ENCODE peak calls at places on chromosomes 11 and 22, in nine cellular contexts. L is H7; G is choroid plexus epithelial cell; J is upper lobe of right lung; O is ovary; R is mucosa of descending colon; T is SK-N-SH; E is cardiac fibroblast; A is naive thymus-derived CD4-positive, alpha-beta T cell. W is an unnamed sample.

GRCh38 chr11:73950869-73951710 is at the start of gene DNAJB13:
- DNase-seq in L (peak), G (peak), J (no peak), O (no peak), R (no peak), T (peak), E (peak), A (no peak), W (peak)

GRCh38 chr11:130516868-130517505 is 68.5 kb downstream of the ADAMTS15 start:
- DNase-seq in L (no peak), G (no peak), J (no peak), O (no peak), R (no peak), T (no peak), E (no peak), A (no peak), W (no peak)

GRCh38 chr11:44860346-44860745 is 90.3 kb downstream of the TP53I11 start:
- DNase-seq in L (no peak), G (no peak), J (no peak), O (no peak), R (no peak), T (no peak), E (no peak), A (no peak), W (no peak)

GRCh38 chr11:58880625-58881024 is 36.1 kb upstream of the GLYATL2 start:
- DNase-seq in L (no peak), G (no peak), J (no peak), O (no peak), R (no peak), T (no peak), E (no peak), A (no peak), W (no peak)

GRCh38 chr11:38323961-38324761 is 1726.1 kb upstream of the RAG2 start:
- DNase-seq in L (no peak), G (peak), J (no peak), O (no peak), R (no peak), T (no peak), E (peak), A (no peak), W (peak)

GRCh38 chr11:85029964-85030363 is 597.2 kb downstream of the DLG2 start:
- DNase-seq in L (no peak), G (peak), J (no peak), O (no peak), R (no peak), T (no peak), E (peak), A (no peak), W (peak)

GRCh38 chr22:38243007-38243775 is 29.6 kb downstream of the TMEM184B start:
- DNase-seq in L (peak), G (peak), J (no peak), O (peak), R (peak), T (no peak), E (peak), A (no peak), W (peak)

GRCh38 chr11:61917357-61918109 is at the start of gene RAB3IL1:
- DNase-seq in L (peak), G (no peak), J (peak), O (peak), R (peak), T (peak), E (peak), A (no peak), W (no peak)

GRCh38 chr11:74282421-74282820 is 29.0 kb downstream of the P4HA3 start:
- DNase-seq in L (no peak), G (no peak), J (peak), O (no peak), R (no peak), T (no peak), E (no peak), A (no peak), W (no peak)

GRCh38 chr11:67287355-67288197 is 1.5 kb upstream of the ANKRD13D start:
- DNase-seq in L (no peak), G (no peak), J (no peak), O (no peak), R (peak), T (no peak), E (no peak), A (peak), W (no peak)

GRCh38 chr22:19122752-19123492 is 710 bp upstream of the DGCR2 start:
- DNase-seq in L (no peak), G (peak), J (no peak), O (no peak), R (no peak), T (peak), E (no peak), A (no peak), W (no peak)

GRCh38 chr22:30627480-30627879 is 8.1 kb upstream of the SLC35E4 start:
- DNase-seq in L (peak), G (no peak), J (no peak), O (no peak), R (no peak), T (no peak), E (no peak), A (no peak), W (no peak)

GRCh38 chr11:63508009-63508408 is 2.1 kb downstream of the LGALS12 start:
- DNase-seq in L (peak), G (no peak), J (peak), O (no peak), R (no peak), T (peak), E (peak), A (no peak), W (no peak)

GRCh38 chr22:49930596-49931412 is 12.4 kb downstream of the CRELD2 start:
- DNase-seq in L (peak), G (peak), J (peak), O (no peak), R (peak), T (peak), E (peak), A (peak), W (peak)

GRCh38 chr11:73152861-73153483 is 10.9 kb upstream of the FCHSD2 start:
- DNase-seq in L (peak), G (no peak), J (no peak), O (no peak), R (peak), T (no peak), E (no peak), A (peak), W (no peak)

GRCh38 chr11:19281041-19281440 is 40.3 kb upstream of the E2F8 start:
- DNase-seq in L (no peak), G (no peak), J (no peak), O (no peak), R (no peak), T (peak), E (peak), A (no peak), W (no peak)

GRCh38 chr11:122202951-122203456 is 87.0 kb upstream of the BLID start:
- DNase-seq in L (peak), G (peak), J (peak), O (peak), R (peak), T (peak), E (peak), A (no peak), W (peak)

GRCh38 chr11:91625495-91625894 is 599.1 kb upstream of the FAT3 start:
- DNase-seq in L (no peak), G (no peak), J (no peak), O (no peak), R (no peak), T (no peak), E (no peak), A (no peak), W (no peak)

GRCh38 chr11:80538040-80538439 is 1097.2 kb upstream of the TENM4 start:
- DNase-seq in L (no peak), G (no peak), J (no peak), O (no peak), R (no peak), T (no peak), E (no peak), A (no peak), W (no peak)

GRCh38 chr22:36395922-36396321 is 8.2 kb upstream of the MYH9 start:
- DNase-seq in L (no peak), G (peak), J (no peak), O (no peak), R (no peak), T (peak), E (peak), A (no peak), W (peak)

GRCh38 chr22:49934891-49935557 is 16.6 kb downstream of the CRELD2 start:
- DNase-seq in L (peak), G (peak), J (peak), O (peak), R (peak), T (peak), E (peak), A (peak), W (peak)

GRCh38 chr11:47854667-47855066 is 6.5 kb upstream of the NUP160 start:
- DNase-seq in L (no peak), G (no peak), J (no peak), O (no peak), R (no peak), T (no peak), E (no peak), A (no peak), W (no peak)

GRCh38 chr11:17765381-17766359 is 31.1 kb downstream of the KCNC1 start:
- DNase-seq in L (peak), G (peak), J (peak), O (no peak), R (peak), T (peak), E (no peak), A (no peak), W (no peak)

GRCh38 chr11:76030286-76030685 is 176.0 kb downstream of the WNT11 start:
- DNase-seq in L (no peak), G (peak), J (no peak), O (no peak), R (no peak), T (no peak), E (peak), A (no peak), W (peak)

GRCh38 chr11:94134651-94135512 is 6.2 kb downstream of the PANX1 start:
- DNase-seq in L (no peak), G (peak), J (no peak), O (peak), R (peak), T (no peak), E (peak), A (no peak), W (peak)

GRCh38 chr11:122197055-122197987 is 81.3 kb upstream of the BLID start:
- DNase-seq in L (no peak), G (peak), J (no peak), O (peak), R (no peak), T (no peak), E (peak), A (no peak), W (peak)

GRCh38 chr22:19385221-19385906 is 46.2 kb downstream of the HIRA start:
- DNase-seq in L (no peak), G (no peak), J (no peak), O (no peak), R (no peak), T (peak), E (no peak), A (no peak), W (no peak)

GRCh38 chr22:24379536-24379935 is 47.9 kb upstream of the ADORA2A start:
- DNase-seq in L (no peak), G (peak), J (no peak), O (no peak), R (no peak), T (no peak), E (peak), A (peak), W (peak)

GRCh38 chr11:8699903-8700302 is 17.3 kb downstream of the RPL27A start:
- DNase-seq in L (no peak), G (peak), J (no peak), O (no peak), R (no peak), T (no peak), E (peak), A (no peak), W (peak)

GRCh38 chr11:80297808-80298460 is 857.1 kb upstream of the TENM4 start:
- DNase-seq in L (no peak), G (peak), J (no peak), O (no peak), R (no peak), T (no peak), E (peak), A (no peak), W (peak)

GRCh38 chr22:44181912-44182590 is 1.3 kb downstream of the PARVG start:
- DNase-seq in L (peak), G (no peak), J (peak), O (no peak), R (no peak), T (no peak), E (no peak), A (no peak), W (no peak)

GRCh38 chr22:44180706-44181032 is at the start of gene PARVG:
- DNase-seq in L (peak), G (peak), J (no peak), O (no peak), R (no peak), T (no peak), E (no peak), A (peak), W (peak)

GRCh38 chr22:44184006-44184405 is 3.3 kb downstream of the PARVG start:
- DNase-seq in L (no peak), G (peak), J (no peak), O (no peak), R (no peak), T (no peak), E (no peak), A (no peak), W (no peak)

GRCh38 chr22:44181033-44181911 is 547 bp downstream of the PARVG start:
- DNase-seq in L (peak), G (no peak), J (peak), O (no peak), R (peak), T (no peak), E (no peak), A (peak), W (no peak)

DNA sequence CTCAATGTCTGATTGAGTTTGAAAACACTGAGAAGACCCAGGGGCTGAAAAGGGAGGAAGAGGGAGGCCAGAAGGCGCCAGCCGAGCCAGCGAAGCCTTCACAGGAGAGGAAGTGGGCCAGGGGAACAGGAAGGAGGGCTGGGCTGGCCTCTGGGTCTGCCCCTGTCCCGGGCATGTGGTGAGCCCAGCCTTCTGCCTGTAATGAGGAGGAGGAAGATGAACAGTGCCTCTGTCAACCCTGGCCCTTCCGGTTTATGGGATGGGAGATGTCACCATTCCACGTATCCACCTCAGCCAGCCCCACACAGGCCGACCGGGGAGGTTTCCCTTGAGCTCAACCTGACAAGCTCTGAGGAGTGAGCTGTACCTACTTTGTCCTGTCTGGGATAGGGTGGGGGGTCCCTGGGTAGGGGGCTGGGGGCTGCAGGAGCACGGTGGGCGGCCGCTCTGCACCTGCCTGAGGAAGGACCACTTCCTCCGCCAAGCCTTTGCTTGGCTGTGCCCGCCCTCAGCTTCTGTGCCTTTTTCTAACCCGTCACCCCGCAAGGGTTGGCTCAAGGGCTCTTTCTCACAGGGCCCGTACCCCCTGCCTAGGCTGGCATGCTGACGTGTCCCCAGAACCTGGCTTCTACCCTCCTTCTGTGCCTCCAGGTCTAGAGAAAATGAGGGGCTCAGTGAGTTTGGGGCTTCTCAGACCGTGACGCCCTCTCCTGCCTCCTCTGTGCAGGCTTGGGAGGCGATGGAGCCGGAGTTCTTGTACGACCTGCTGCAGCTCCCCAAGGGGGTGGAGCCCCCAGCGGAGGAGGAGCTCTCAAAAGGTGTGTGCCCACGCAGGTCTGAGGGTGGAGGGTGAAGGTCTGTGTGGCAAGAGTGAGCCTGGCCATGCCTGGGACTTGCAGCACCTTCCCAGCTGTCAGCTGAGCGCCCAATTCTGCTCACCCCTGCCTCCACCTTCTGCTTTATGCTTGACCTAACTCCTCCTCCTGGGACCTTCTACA is 2.2 kb downstream of the PARVG start:
- DNase-seq in L (no peak), G (no peak), J (peak), O (no peak), R (peak), T (no peak), E (no peak), A (peak), W (no peak)
- H3K4me3 ChIP-seq in L (no peak), G (no peak), J (peak), O (no peak), R (no peak), T (no peak), E (no peak), A (peak), W (no peak)

DNA sequence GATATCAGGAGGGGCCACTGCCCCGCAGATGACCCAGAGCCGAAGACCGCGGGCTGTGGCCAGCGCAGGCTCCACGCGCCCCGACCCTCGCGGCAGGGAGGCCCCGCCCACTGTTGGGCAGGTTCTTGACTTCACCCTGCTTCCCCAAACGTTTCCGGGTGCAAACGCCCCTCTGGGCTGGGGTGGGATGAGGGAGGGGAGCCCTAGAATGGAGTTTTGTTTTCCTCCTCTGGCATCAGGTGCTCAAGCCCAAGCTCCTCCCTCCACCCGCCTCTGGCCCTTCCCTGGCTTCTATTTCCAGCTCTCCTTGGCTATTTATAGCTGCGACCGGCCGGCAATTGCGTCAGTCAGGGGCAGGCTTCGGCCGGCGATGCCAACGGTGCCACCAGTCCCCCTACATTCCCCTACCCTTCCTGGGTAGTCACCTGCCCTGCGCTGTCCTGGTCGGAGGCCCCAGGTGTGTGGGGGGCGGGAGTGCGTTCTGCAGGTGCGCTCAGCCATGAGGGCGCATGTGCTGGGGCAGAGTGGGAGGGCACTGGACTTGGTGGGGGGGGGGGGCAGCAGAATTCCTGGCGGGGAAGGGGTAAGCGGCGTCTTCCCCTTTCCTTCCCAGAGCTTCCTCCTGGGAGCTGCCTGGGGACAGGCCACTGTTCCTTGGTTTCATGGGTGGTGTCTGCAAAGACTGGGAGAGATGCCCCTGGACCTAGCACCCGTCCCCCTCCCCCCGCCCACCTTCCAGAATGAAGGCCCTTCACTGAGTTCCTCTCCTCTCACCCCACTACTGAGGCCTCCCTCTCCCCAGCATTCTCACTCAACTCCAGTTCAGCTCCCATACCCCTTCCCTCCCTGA is 23.6 kb downstream of the DUSP8 start:
- DNase-seq in L (peak), G (peak), J (peak), O (peak), R (peak), T (peak), E (peak), A (no peak), W (peak)
- H3K4me3 ChIP-seq in L (peak), G (no peak), J (peak), O (peak), R (no peak), T (no peak), E (no peak), A (no peak), W (no peak)

DNA sequence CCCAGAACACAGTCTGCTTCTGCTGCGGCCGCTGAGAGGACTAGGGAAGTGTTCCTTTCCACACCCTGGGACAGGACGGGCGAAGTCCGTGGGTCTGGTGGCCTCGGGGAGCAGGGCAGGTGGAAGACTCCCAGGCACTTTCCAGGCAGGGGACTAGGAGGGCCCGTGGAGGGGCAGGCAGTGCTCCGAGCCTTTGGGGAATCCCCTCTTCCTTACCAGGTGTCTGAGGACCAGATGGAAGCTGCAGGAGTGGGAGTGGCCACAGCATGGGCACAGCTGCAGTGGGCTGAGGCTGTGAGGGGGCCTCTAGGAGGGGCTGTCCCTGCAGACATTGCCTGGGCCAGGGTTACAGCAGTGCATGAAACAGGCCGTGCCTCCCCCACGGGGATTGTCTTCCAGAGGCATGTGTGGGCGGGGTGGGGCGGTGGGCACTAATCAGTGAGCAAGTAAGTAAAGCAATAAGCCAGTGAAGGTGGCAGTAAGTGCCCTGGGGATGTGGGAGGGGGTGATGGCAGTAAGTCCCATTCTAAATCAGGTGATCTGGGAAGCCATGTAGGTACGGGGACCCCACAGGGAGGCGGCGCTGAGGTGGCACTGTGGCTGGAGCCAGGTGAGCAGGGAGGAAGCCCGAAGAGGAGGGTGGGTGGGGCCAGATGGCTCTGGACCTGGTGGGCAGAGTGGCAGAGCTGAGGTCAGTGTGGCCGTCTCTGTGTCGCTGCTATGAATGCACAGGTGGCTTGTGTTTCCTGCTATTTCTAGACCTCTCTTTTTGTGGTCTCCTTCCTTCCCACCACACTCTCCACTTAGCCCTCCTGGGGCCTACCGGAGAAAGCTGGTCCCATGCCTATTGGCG is 66.4 kb downstream of the CTTN start:
- DNase-seq in L (peak), G (no peak), J (peak), O (no peak), R (no peak), T (no peak), E (no peak), A (no peak), W (no peak)
- H3K4me3 ChIP-seq in L (no peak), G (no peak), J (no peak), O (no peak), R (no peak), T (no peak), E (no peak), A (no peak), W (no peak)

GRCh38 chr11:86577663-86578636 is 94.5 kb downstream of the ME3 start:
- DNase-seq in L (no peak), G (peak), J (no peak), O (peak), R (peak), T (no peak), E (peak), A (no peak), W (peak)
- H3K4me3 ChIP-seq in L (no peak), G (no peak), J (no peak), O (no peak), R (no peak), T (no peak), E (no peak), A (no peak), W (no peak)

GRCh38 chr11:77761481-77761880 is 59.0 kb downstream of the RSF1 start:
- DNase-seq in L (no peak), G (no peak), J (no peak), O (no peak), R (no peak), T (no peak), E (no peak), A (no peak), W (no peak)

GRCh38 chr11:77762426-77762825 is 58.1 kb downstream of the RSF1 start:
- DNase-seq in L (no peak), G (no peak), J (no peak), O (no peak), R (no peak), T (no peak), E (peak), A (no peak), W (peak)
- H3K4me3 ChIP-seq in L (no peak), G (no peak), J (no peak), O (no peak), R (no peak), T (no peak), E (no peak), A (no peak), W (no peak)

W was measured in epithelial cell of esophagus.